ENCODE peak calls at places on chromosome 21, in six cellular contexts. One of them, this sample, is unnamed.

GRCh38 chr21:42174173-42174572 is 44.8 kb upstream of the ABCG1 start:
- DNase-seq in effector CD4-positive, alpha-beta T cell: no peak
- DNase-seq in AG09309: no peak
- DNase-seq in glomerular endothelial cell: no peak
- DNase-seq in vagina: peak
- DNase-seq in lung microvascular endothelial cell: no peak
- DNase-seq in this sample: no peak

GRCh38 chr21:36699026-36699545 is at the start of gene SIM2:
- DNase-seq in effector CD4-positive, alpha-beta T cell: no peak
- DNase-seq in AG09309: no peak
- DNase-seq in glomerular endothelial cell: no peak
- DNase-seq in vagina: no peak
- DNase-seq in lung microvascular endothelial cell: peak
- DNase-seq in this sample: no peak

GRCh38 chr21:34130598-34130985 is 57.2 kb downstream of the MRPS6 start:
- DNase-seq in effector CD4-positive, alpha-beta T cell: no peak
- DNase-seq in AG09309: no peak
- DNase-seq in glomerular endothelial cell: no peak
- DNase-seq in vagina: no peak
- DNase-seq in lung microvascular endothelial cell: no peak
- DNase-seq in this sample: no peak

GRCh38 chr21:18887922-18888602 is 484.5 kb upstream of the TMPRSS15 start:
- DNase-seq in effector CD4-positive, alpha-beta T cell: no peak
- DNase-seq in AG09309: no peak
- DNase-seq in glomerular endothelial cell: no peak
- DNase-seq in vagina: no peak
- DNase-seq in lung microvascular endothelial cell: no peak
- DNase-seq in this sample: no peak

GRCh38 chr21:41393876-41394465 is 32.1 kb upstream of the MX1 start:
- DNase-seq in effector CD4-positive, alpha-beta T cell: no peak
- DNase-seq in AG09309: no peak
- DNase-seq in glomerular endothelial cell: no peak
- DNase-seq in vagina: peak
- DNase-seq in lung microvascular endothelial cell: no peak
- DNase-seq in this sample: no peak

GRCh38 chr21:45987121-45987711 is 5.6 kb downstream of the COL6A1 start:
- DNase-seq in effector CD4-positive, alpha-beta T cell: no peak
- DNase-seq in AG09309: no peak
- DNase-seq in glomerular endothelial cell: no peak
- DNase-seq in vagina: no peak
- DNase-seq in lung microvascular endothelial cell: no peak
- DNase-seq in this sample: no peak

GRCh38 chr21:37845535-37845934 is 70.7 kb downstream of the KCNJ6 start:
- DNase-seq in effector CD4-positive, alpha-beta T cell: no peak
- DNase-seq in AG09309: no peak
- DNase-seq in glomerular endothelial cell: no peak
- DNase-seq in vagina: no peak
- DNase-seq in lung microvascular endothelial cell: no peak
- DNase-seq in this sample: no peak

GRCh38 chr21:45283611-45284455 is 3.9 kb downstream of the POFUT2 start:
- DNase-seq in effector CD4-positive, alpha-beta T cell: no peak
- DNase-seq in AG09309: no peak
- DNase-seq in glomerular endothelial cell: no peak
- DNase-seq in vagina: no peak
- DNase-seq in lung microvascular endothelial cell: no peak
- DNase-seq in this sample: no peak

GRCh38 chr21:45543371-45543709 is 1.1 kb upstream of the SLC19A1 start:
- DNase-seq in effector CD4-positive, alpha-beta T cell: peak
- DNase-seq in AG09309: no peak
- DNase-seq in glomerular endothelial cell: no peak
- DNase-seq in vagina: peak
- DNase-seq in lung microvascular endothelial cell: no peak
- DNase-seq in this sample: no peak

GRCh38 chr21:29194342-29194741 is 63.9 kb downstream of the MAP3K7CL start:
- DNase-seq in effector CD4-positive, alpha-beta T cell: no peak
- DNase-seq in AG09309: no peak
- DNase-seq in glomerular endothelial cell: no peak
- DNase-seq in vagina: no peak
- DNase-seq in lung microvascular endothelial cell: no peak
- DNase-seq in this sample: no peak

This sample was measured in T-helper 1 cell.